ENCODE peak calls at places on chromosomes 2 and 18, in six cellular contexts. H, L, E, N, D and J are unnamed samples.

GRCh38 chr2:114160263-114161001 is 270.5 kb downstream of the ACTR3 start:
- DNase-seq in D (no peak), L (no peak), N (no peak), H (peak; percentile 7), E (no peak), J (no peak)

GRCh38 chr2:175880-176800 is 87.7 kb downstream of the SH3YL1 start:
- DNase-seq in E (no peak), D (peak; percentile 75), N (no peak), L (no peak), H (no peak), J (no peak)

GRCh38 chr2:37590119-37590571 is 81.3 kb downstream of the CDC42EP3 start:
- DNase-seq in H (no peak), D (no peak), E (no peak), N (no peak), L (peak; percentile 53), J (no peak)

GRCh38 chr18:68662779-68663178 is 52.1 kb downstream of the TMX3 start:
- DNase-seq in D (no peak), N (no peak), E (no peak), L (no peak), H (no peak), J (no peak)

GRCh38 chr2:117360586-117360985 is 453.9 kb upstream of the DDX18 start:
- DNase-seq in H (no peak), D (no peak), N (no peak), L (no peak), E (no peak), J (no peak)

GRCh38 chr2:109646961-109647360 is 32.8 kb downstream of the SOWAHC start:
- DNase-seq in D (no peak), E (no peak), N (no peak), L (no peak), H (no peak), J (no peak)

GRCh38 chr2:98396745-98397355 is 47.8 kb upstream of the INPP4A start:
- DNase-seq in N (no peak), L (no peak), D (no peak), H (no peak), E (no peak), J (no peak)

GRCh38 chr2:227545990-227546389 is 52.7 kb upstream of the SCYGR2 start:
- DNase-seq in N (no peak), E (no peak), D (peak; percentile 1), L (no peak), H (no peak), J (no peak)

GRCh38 chr2:160522951-160523700 is 29.5 kb upstream of the RBMS1 start:
- DNase-seq in D (no peak), E (no peak), L (no peak), H (no peak), N (no peak), J (no peak)

GRCh38 chr2:226652388-226652787 is 147.2 kb downstream of the IRS1 start:
- DNase-seq in D (no peak), L (no peak), E (peak; percentile 98), N (no peak), H (no peak), J (no peak)

GRCh38 chr18:58674863-58675472 is 3.7 kb downstream of the MALT1 start:
- DNase-seq in L (no peak), D (no peak), N (no peak), H (no peak), E (no peak), J (no peak)

GRCh38 chr18:35122586-35123224 is 81.5 kb downstream of the MAPRE2 start:
- DNase-seq in E (no peak), L (no peak), D (peak; percentile 27), N (no peak), H (no peak), J (no peak)

GRCh38 chr2:51220606-51221005 is 188.7 kb upstream of the NRXN1 start:
- DNase-seq in L (no peak), D (no peak), H (no peak), E (no peak), N (no peak), J (no peak)

GRCh38 chr2:230878599-230878965 is 13.8 kb downstream of the ITM2C start:
- DNase-seq in N (no peak), H (no peak), E (no peak), L (no peak), D (no peak), J (no peak)

GRCh38 chr18:8847900-8848299 is 142.5 kb downstream of the MTCL1 start:
- DNase-seq in H (no peak), N (peak; percentile 50), L (no peak), D (no peak), E (no peak), J (no peak)

GRCh38 chr2:223735659-223736244 is 101.6 kb downstream of the AP1S3 start:
- DNase-seq in N (no peak), H (no peak), E (no peak), L (no peak), D (no peak), J (no peak)

GRCh38 chr2:214542866-214543265 is 132.0 kb downstream of the VWC2L start:
- DNase-seq in L (no peak), N (no peak), E (no peak), D (no peak), H (no peak), J (no peak)

GRCh38 chr2:217650229-217650628 is 352.6 kb downstream of the TNS1 start:
- DNase-seq in E (peak; percentile 43), H (no peak), N (no peak), D (no peak), L (no peak), J (no peak)

GRCh38 chr18:2857491-2858063 is 10.8 kb downstream of the EMILIN2 start:
- DNase-seq in N (peak; percentile 85), L (peak; percentile 91), H (peak; percentile 67), D (no peak), E (no peak), J (no peak)

GRCh38 chr2:46315103-46315890 is 18.1 kb downstream of the EPAS1 start:
- DNase-seq in D (no peak), H (peak; percentile 85), L (peak; percentile 79), N (peak; percentile 89), E (peak; percentile 52), J (no peak)

GRCh38 chr2:205580591-205580990 is 101.7 kb upstream of the NRP2 start:
- DNase-seq in L (no peak), D (no peak), E (no peak), H (no peak), N (no peak), J (no peak)

GRCh38 chr2:143344780-143345179 is 215.6 kb downstream of the ARHGAP15 start:
- DNase-seq in D (no peak), H (no peak), N (no peak), E (no peak), L (no peak), J (no peak)

GRCh38 chr2:119261498-119262225 is 38.0 kb downstream of the STEAP3 start:
- DNase-seq in E (no peak), H (no peak), N (no peak), L (no peak), D (no peak), J (no peak)

GRCh38 chr2:129812071-129812470 is 167.4 kb upstream of the RAB6C start:
- DNase-seq in D (no peak), N (peak; percentile 33), E (no peak), L (peak; percentile 71), H (peak; percentile 85), J (no peak)

GRCh38 chr2:219543596-219544358 is at the start of the genes CHPF and TMEM198:
- DNase-seq in N (peak; percentile 97), H (peak; percentile 98), E (peak; percentile 97), L (peak; percentile 97), D (peak; percentile 88), J (peak; percentile 99)
- H3K4me3 ChIP-seq in N (peak within 1 kb of the TSS; percentile 80), H (peak within 1 kb of the TSS; percentile 72), E (peak within 1 kb of the TSS; percentile 99), L (peak within 1 kb of the TSS; percentile 76), D (peak within 1 kb of the TSS; percentile 81), J (peak within 1 kb of the TSS; percentile 67)

GRCh38 chr2:238742664-238743063 is 105.2 kb upstream of the TWIST2 start:
- DNase-seq in E (no peak), L (no peak), D (no peak), N (no peak), H (no peak), J (no peak)

GRCh38 chr2:238742066-238742465 is 105.8 kb upstream of the TWIST2 start:
- DNase-seq in L (no peak), N (no peak), E (no peak), H (no peak), D (no peak), J (no peak)

GRCh38 chr2:238741277-238741676 is 106.6 kb upstream of the TWIST2 start:
- DNase-seq in E (no peak), N (no peak), L (no peak), D (no peak), H (no peak), J (no peak)

GRCh38 chr2:238739668-238740067 is 108.2 kb upstream of the TWIST2 start:
- DNase-seq in E (no peak), N (no peak), D (no peak), L (no peak), H (no peak), J (no peak)

GRCh38 chr2:238738917-238739316 is 109.0 kb upstream of the TWIST2 start:
- DNase-seq in D (no peak), E (no peak), L (no peak), N (no peak), H (no peak), J (no peak)
- H3K9me3 ChIP-seq in D (no peaks in the 10 kb centered on the region), E (no peaks in the 10 kb centered on the region), L (no peaks in the 10 kb centered on the region), N (peaks cover 15% of the 10 kb centered on the region), H (no peaks in the 10 kb centered on the region), J (no peaks in the 10 kb centered on the region)

DNA sequence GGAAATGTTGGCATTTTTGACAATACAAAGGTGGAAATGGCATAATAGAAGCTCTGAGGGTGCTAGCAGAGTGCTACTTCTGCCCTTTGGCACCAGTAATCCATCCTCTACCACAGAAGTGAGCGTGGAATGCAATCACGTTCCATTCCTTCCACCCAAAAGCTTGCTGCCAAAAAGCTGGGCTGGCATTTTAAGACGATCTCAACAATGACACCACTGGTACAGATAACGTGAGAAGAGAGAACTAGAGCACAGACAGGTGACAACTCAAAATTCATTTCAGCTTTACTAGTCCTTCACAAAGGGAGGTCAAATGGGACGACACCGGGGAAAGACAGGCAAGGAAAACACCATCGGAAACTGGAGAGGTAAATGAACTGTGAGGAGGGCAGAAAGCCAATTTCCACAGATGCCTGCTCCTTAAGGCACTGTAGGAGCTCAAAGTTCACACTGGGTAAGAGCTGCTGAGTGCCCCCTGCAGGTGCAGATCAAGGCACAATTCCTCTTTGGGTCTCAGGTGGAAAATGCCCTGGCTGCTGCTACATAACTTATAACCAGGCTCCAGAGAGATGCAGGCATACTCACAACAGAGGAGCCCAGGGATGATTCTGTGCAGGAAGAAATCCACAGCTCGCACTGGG is 50.7 kb upstream of the RNU4ATAC start:
- DNase-seq in L (no peak), N (no peak), E (no peak), H (peak; percentile 68), D (no peak), J (peak; percentile 32)
- H3K4me1 ChIP-seq in L (peaks cover 69% of the 10 kb centered on the region), N (peaks cover 76% of the 10 kb centered on the region), E (peaks cover 4% of the 10 kb centered on the region), H (peaks cover 28% of the 10 kb centered on the region), D (no peaks in the 10 kb centered on the region), J (peaks cover 3% of the 10 kb centered on the region)

GRCh38 chr18:61894751-61895524 is 2.1 kb upstream of the RNF152 start:
- DNase-seq in D (no peak), H (no peak), E (no peak), L (no peak), N (no peak), J (no peak)

GRCh38 chr18:61892683-61893303 is at the start of gene RNF152:
- DNase-seq in N (peak; percentile 36), E (no peak), H (peak; percentile 32), L (peak; percentile 8), D (peak; percentile 17), J (peak; percentile 54)

GRCh38 chr18:61896118-61896517 is 3.3 kb upstream of the RNF152 start:
- DNase-seq in L (no peak), D (no peak), N (no peak), E (no peak), H (no peak), J (no peak)

GRCh38 chr18:61893304-61893970 is 630 bp upstream of the RNF152 start:
- DNase-seq in D (peak; percentile 17), E (no peak), H (peak; percentile 55), N (peak; percentile 59), L (no peak), J (peak; percentile 78)

GRCh38 chr18:61893971-61894750 is 1.4 kb upstream of the RNF152 start:
- DNase-seq in L (peak; percentile 56), N (peak; percentile 81), H (peak; percentile 88), D (peak; percentile 48), E (peak; percentile 18), J (peak; percentile 78)
- H3K4me3 ChIP-seq in L (peak overlapping the region; percentile 89), N (peak overlapping the region; percentile 88), H (peak overlapping the region; percentile 87), D (peak overlapping the region; percentile 43), E (peak overlapping the region; percentile 61), J (peak overlapping the region; percentile 61)